ENCODE peak calls at places on chromosomes 12 and 14, in five cellular contexts. S, U, D, C and V are unnamed samples.

GRCh38 chr12:6322969-6323339 is 12.5 kb downstream of the PLEKHG6 start:
- DNase-seq in S (no peak), U (no peak), D (no peak), C (no peak), V (no peak)

GRCh38 chr12:53766881-53767280 is 15.1 kb upstream of the CISTR start:
- DNase-seq in S (no peak), U (no peak), D (no peak), C (no peak), V (no peak)

GRCh38 chr14:104681689-104682074 is 7.7 kb upstream of the INF2 start:
- DNase-seq in S (no peak), U (no peak), D (peak), C (peak), V (no peak)

GRCh38 chr12:24921251-24922038 is 27.5 kb downstream of the BCAT1 start:
- DNase-seq in S (no peak), U (no peak), D (no peak), C (peak), V (no peak)

GRCh38 chr12:111024205-111024794 is 103.9 kb upstream of the MYL2 start:
- DNase-seq in S (peak), U (peak), D (peak), C (peak), V (peak)

GRCh38 chr14:70822706-70823185 is 13.4 kb upstream of the MAP3K9 start:
- DNase-seq in S (no peak), U (no peak), D (peak), C (no peak), V (peak)

GRCh38 chr14:86796221-86797074 is 1196.5 kb downstream of the GALC start:
- DNase-seq in S (no peak), U (no peak), D (no peak), C (peak), V (no peak)

GRCh38 chr12:772056-772697 is 19.8 kb downstream of the WNK1 start:
- DNase-seq in S (no peak), U (no peak), D (no peak), C (no peak), V (no peak)

GRCh38 chr12:6606331-6607131 is 648 bp downstream of the CHD4 start:
- DNase-seq in S (peak), U (no peak), D (peak), C (peak), V (peak)

GRCh38 chr14:89507926-89508460 is 91.0 kb upstream of the FOXN3 start:
- DNase-seq in S (no peak), U (no peak), D (no peak), C (no peak), V (no peak)

GRCh38 chr14:89508863-89509262 is 91.8 kb upstream of the FOXN3 start:
- DNase-seq in S (no peak), U (no peak), D (no peak), C (no peak), V (no peak)

GRCh38 chr14:89509891-89510290 is 92.9 kb upstream of the FOXN3 start:
- DNase-seq in S (no peak), U (no peak), D (no peak), C (no peak), V (no peak)

GRCh38 chr14:89504602-89505320 is 87.7 kb upstream of the FOXN3 start:
- DNase-seq in S (no peak), U (peak), D (no peak), C (no peak), V (no peak)

GRCh38 chr14:89507521-89507920 is 90.5 kb upstream of the FOXN3 start:
- DNase-seq in S (no peak), U (peak), D (no peak), C (peak), V (no peak)
- TF ChIP-seq FOXM1 in S (no peak), U (no peak), D (no peak), C (no peak), V (no peak)

DNA sequence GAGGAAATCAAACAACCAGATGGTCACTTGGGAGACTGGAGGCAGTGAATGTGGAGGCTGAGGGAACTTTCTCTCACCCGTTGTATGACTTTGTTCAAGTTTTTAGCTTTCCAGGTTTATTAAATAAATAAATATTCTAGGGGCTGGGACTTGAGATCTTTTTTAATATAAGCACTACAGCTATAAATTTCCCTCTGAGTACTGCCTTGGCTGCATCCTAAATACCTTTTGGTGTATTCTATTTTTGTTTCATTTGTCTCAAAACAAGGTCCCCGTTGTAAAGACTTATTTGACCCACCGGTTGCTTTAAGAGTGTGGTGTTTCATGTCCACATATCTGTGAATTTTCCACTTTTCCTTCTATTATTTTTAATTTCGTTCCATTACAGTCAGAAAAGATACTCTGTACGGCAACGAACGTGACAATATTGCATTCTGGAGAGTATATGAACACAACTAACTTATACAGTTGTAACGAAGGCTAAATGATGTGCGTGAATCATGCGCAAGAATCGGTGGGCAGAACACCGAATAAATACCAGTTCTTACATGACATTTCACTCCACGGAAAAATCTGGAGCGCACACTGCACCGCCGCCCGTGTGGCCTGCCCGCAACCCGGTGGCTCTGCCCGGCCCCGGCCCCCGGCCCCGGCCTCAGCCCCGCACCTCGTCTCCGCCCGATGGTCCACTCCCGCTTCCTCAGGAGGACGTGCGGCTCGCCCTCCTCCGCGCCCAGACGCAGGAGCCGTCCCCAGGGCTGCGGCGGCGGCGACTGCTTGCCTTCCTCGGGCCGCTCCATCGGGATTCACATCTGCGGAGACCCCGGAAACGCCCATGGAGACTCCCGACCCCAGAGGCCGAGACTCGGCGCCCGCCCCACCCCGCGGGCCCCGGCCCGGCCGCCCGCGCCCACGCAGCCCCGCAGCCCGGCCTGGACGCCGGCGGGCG is 602 bp downstream of the CHFR start:
- DNase-seq in S (no peak), U (no peak), D (no peak), C (peak), V (peak)
- TF ChIP-seq FOXM1 in S (no peak), U (no peak), D (no peak), C (no peak), V (no peak)

DNA sequence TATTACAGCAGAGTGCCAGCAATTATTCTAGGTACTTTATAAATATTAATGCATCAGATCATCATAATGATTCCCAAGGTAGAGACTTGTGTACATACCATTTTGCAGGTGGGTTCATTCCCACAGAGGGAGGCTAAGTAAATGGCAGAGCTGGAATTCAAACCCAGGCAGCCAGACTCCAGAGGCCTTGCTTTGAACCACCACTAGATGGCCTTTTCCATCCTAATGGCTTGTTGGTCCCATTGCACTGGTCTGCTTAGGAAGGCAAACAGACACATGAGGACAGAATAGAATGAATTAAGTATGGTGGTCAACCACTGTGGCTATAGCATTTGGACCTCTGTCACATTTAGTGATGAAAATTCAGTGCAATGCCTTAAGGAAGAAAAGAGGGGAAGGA is 158.7 kb downstream of the METTL25 start:
- DNase-seq in S (no peak), U (no peak), D (peak), C (peak), V (peak)
- TF ChIP-seq FOXM1 in S (no peak), U (no peak), D (no peak), C (no peak), V (no peak)

GRCh38 chr12:45660330-45660729 is 69.2 kb upstream of the ARID2 start:
- DNase-seq in S (no peak), U (no peak), D (no peak), C (no peak), V (no peak)
- TF ChIP-seq FOXM1 in S (no peak), U (no peak), D (no peak), C (no peak), V (no peak)

GRCh38 chr14:103104654-103105511 is 10.4 kb downstream of the EXOC3L4 start:
- DNase-seq in S (peak), U (no peak), D (peak), C (no peak), V (peak)
- TF ChIP-seq FOXM1 in S (no peak), U (no peak), D (no peak), C (no peak), V (no peak)

DNA sequence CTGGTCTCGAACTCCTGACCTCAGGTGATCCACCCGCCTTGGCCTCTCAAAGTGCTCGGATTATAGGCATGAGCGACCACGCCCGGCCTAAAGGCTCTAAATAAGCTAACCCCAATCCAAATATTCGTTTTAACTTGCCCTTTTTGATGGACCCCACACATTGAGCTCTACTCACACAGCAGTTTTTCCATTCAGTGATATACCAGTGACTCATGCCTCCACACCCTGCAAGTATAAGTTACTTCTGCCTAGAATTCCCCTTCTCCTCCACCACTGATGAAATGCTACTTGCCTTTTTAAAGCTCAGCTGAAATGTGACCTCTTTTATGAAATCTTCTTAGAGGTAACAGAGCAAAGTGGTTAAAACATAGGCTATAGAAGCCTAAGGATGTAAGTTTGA is 68.8 kb downstream of the EXOC5 start:
- DNase-seq in S (no peak), U (no peak), D (no peak), C (no peak), V (no peak)
- TF ChIP-seq FOXM1 in S (no peak), U (no peak), D (no peak), C (no peak), V (no peak)

GRCh38 chr12:113240395-113240794 is 19.1 kb downstream of the TPCN1 start:
- DNase-seq in S (no peak), U (no peak), D (no peak), C (no peak), V (no peak)

GRCh38 chr12:113239811-113240331 is 18.6 kb downstream of the TPCN1 start:
- DNase-seq in S (no peak), U (no peak), D (no peak), C (no peak), V (no peak)

GRCh38 chr12:113242560-113242959 is 21.3 kb downstream of the TPCN1 start:
- DNase-seq in S (no peak), U (no peak), D (no peak), C (no peak), V (no peak)

GRCh38 chr12:113242018-113242418 is 20.8 kb downstream of the TPCN1 start:
- DNase-seq in S (no peak), U (no peak), D (no peak), C (no peak), V (no peak)

DNA sequence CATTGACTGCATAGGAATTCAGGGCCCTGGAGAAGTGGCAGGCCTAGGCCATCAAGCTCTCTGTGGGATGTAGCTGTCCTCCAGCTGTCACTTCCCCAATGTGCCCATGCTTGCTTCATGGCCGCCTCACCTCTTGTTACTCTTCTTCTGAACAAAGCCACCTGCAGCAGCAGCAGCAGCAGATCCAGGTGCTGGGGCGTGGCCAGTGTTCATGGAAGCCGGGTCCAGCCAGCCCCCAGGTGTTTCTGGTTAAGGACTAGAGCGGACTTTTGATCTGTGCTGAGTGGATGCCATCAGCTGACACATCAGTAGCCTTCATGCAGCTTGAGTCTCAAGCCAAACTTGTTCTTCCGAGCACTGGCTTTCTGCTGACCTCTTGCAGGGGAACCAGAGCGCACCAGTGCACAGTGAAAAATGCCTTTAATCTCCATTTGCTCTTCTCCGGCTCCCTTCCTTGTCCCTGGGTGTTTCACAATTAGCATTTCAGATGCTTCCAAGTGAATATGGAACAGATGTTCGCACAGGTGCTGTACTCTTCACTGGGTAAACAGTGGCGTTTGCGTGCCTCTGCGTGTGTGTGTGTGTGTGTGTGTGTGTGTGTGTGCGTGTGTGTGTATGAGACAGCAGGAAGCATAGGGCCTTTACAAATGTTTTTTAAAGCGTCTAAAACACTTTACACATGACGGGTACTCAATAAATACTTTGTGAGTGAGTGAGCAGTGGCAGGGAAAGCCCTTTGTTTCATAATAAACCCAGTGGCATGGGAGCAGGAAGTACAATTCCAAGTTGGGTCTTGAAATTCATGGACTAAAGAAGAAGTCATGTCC is 20.1 kb downstream of the TPCN1 start:
- DNase-seq in S (no peak), U (no peak), D (no peak), C (peak), V (no peak)
- TF ChIP-seq FOXM1 in S (no peak), U (no peak), D (no peak), C (no peak), V (no peak)

DNA sequence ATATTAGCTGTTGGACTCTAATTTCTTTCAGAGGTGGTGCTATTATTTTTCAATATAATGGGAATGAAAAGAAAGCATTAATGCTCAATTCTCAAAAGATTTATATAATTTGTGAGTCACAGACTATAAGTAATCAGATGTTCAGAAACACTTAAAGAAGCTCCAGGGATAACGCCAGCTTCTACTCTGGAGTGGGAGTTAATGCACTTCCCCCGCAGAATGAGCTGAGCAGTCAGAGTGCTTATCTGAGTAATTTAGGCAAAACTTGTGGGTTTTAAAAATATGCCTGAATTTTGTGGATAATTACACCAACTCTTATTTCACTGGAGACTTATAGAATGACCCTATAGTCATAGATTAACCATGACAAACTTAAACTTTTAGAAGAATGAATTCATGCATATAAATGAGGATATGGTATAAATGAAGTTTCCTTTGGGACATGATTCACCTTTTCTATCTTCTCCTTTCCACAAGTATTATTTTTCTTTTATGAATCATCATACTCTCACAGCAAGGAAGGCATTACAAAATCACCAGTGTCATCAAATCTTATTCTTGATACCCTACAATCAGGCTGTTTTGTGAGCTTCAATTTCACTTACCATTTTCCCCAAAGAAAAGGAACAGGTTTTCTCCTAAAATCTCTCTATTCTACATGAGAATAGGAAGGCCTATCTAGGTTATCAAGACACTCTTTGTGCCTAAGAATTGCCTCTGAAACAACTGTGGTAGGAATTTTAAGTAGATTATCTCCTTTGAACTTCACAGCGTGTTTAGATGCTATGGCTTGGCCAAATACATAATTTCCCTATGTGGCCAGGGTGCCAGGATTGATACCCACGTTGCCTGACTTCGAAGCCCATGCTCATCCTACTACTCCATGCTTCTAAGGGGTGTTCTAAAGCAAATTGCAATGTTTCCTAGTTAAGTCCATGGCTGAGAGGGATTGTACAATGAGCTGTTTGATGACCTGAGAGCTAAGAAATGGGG is 241.2 kb upstream of the FBXO33 start:
- DNase-seq in S (no peak), U (no peak), D (no peak), C (no peak), V (no peak)
- TF ChIP-seq FOXM1 in S (no peak), U (no peak), D (no peak), C (no peak), V (no peak)